ENCODE peak calls at places on chromosomes 6 and 20, in eight cellular contexts. One of them, this sample, is unnamed. For H3K4me1, the result is how much of the 10 kb centered on the place peaks cover.

GRCh38 chr6:157240059-157240959 is 83.0 kb downstream of the TMEM242 start:
- DNase-seq in fibroblast of lung: no peak
- DNase-seq in cardiac muscle cell: peak
- DNase-seq in upper lobe of left lung: peak
- DNase-seq in psoas muscle: peak
- DNase-seq in osteoblast: peak
- DNase-seq in endothelial cell of umbilical vein: no peak
- DNase-seq in adrenal gland: peak
- DNase-seq in this sample: no peak

GRCh38 chr6:115945306-115945705 is 115.4 kb downstream of the FRK start:
- DNase-seq in fibroblast of lung: no peak
- DNase-seq in cardiac muscle cell: peak
- DNase-seq in upper lobe of left lung: no peak
- DNase-seq in psoas muscle: no peak
- DNase-seq in osteoblast: no peak
- DNase-seq in endothelial cell of umbilical vein: no peak
- DNase-seq in adrenal gland: no peak
- DNase-seq in this sample: peak

GRCh38 chr6:84663866-84664265 is 100.5 kb downstream of the TBX18 start:
- DNase-seq in fibroblast of lung: no peak
- DNase-seq in cardiac muscle cell: no peak
- DNase-seq in upper lobe of left lung: no peak
- DNase-seq in psoas muscle: no peak
- DNase-seq in osteoblast: no peak
- DNase-seq in endothelial cell of umbilical vein: no peak
- DNase-seq in adrenal gland: no peak
- DNase-seq in this sample: no peak

GRCh38 chr6:112936476-112936875 is 589.3 kb downstream of the RFPL4B start:
- DNase-seq in fibroblast of lung: peak
- DNase-seq in cardiac muscle cell: peak
- DNase-seq in upper lobe of left lung: no peak
- DNase-seq in psoas muscle: no peak
- DNase-seq in osteoblast: peak
- DNase-seq in endothelial cell of umbilical vein: no peak
- DNase-seq in adrenal gland: no peak
- DNase-seq in this sample: no peak

GRCh38 chr6:154593122-154593521 is 82.6 kb upstream of the CNKSR3 start:
- DNase-seq in fibroblast of lung: no peak
- DNase-seq in cardiac muscle cell: no peak
- DNase-seq in upper lobe of left lung: no peak
- DNase-seq in psoas muscle: no peak
- DNase-seq in osteoblast: no peak
- DNase-seq in endothelial cell of umbilical vein: no peak
- DNase-seq in adrenal gland: no peak
- DNase-seq in this sample: no peak

GRCh38 chr6:31008165-31008564 is 2.1 kb upstream of the MUC22 start:
- DNase-seq in fibroblast of lung: no peak
- DNase-seq in cardiac muscle cell: no peak
- DNase-seq in upper lobe of left lung: no peak
- DNase-seq in psoas muscle: no peak
- DNase-seq in osteoblast: no peak
- DNase-seq in endothelial cell of umbilical vein: no peak
- DNase-seq in adrenal gland: no peak
- DNase-seq in this sample: no peak

GRCh38 chr6:16057411-16057810 is 71.5 kb upstream of the MYLIP start:
- DNase-seq in fibroblast of lung: no peak
- DNase-seq in cardiac muscle cell: no peak
- DNase-seq in upper lobe of left lung: no peak
- DNase-seq in psoas muscle: no peak
- DNase-seq in osteoblast: no peak
- DNase-seq in endothelial cell of umbilical vein: no peak
- DNase-seq in adrenal gland: no peak
- DNase-seq in this sample: peak

GRCh38 chr6:47484616-47485015 is 7.0 kb downstream of the CD2AP start:
- DNase-seq in fibroblast of lung: peak
- DNase-seq in cardiac muscle cell: peak
- DNase-seq in upper lobe of left lung: no peak
- DNase-seq in psoas muscle: no peak
- DNase-seq in osteoblast: no peak
- DNase-seq in endothelial cell of umbilical vein: no peak
- DNase-seq in adrenal gland: no peak
- DNase-seq in this sample: peak

GRCh38 chr6:52416629-52417151 is 3.5 kb upstream of the EFHC1 start:
- DNase-seq in fibroblast of lung: peak
- DNase-seq in cardiac muscle cell: peak
- DNase-seq in upper lobe of left lung: no peak
- DNase-seq in psoas muscle: no peak
- DNase-seq in osteoblast: peak
- DNase-seq in endothelial cell of umbilical vein: peak
- DNase-seq in adrenal gland: peak
- DNase-seq in this sample: peak

GRCh38 chr6:44012078-44012493 is 115.2 kb downstream of the MRPL14 start:
- DNase-seq in fibroblast of lung: peak
- DNase-seq in cardiac muscle cell: peak
- DNase-seq in upper lobe of left lung: no peak
- DNase-seq in psoas muscle: no peak
- DNase-seq in osteoblast: peak
- DNase-seq in endothelial cell of umbilical vein: peak
- DNase-seq in adrenal gland: no peak
- DNase-seq in this sample: peak

GRCh38 chr6:29720863-29721262 is 2.4 kb upstream of the HLA-F start:
- DNase-seq in fibroblast of lung: no peak
- DNase-seq in cardiac muscle cell: no peak
- DNase-seq in upper lobe of left lung: no peak
- DNase-seq in psoas muscle: no peak
- DNase-seq in osteoblast: no peak
- DNase-seq in endothelial cell of umbilical vein: no peak
- DNase-seq in adrenal gland: no peak
- DNase-seq in this sample: peak

GRCh38 chr6:113540491-113540890 is 316.7 kb upstream of the MARCKS start:
- DNase-seq in fibroblast of lung: no peak
- DNase-seq in cardiac muscle cell: no peak
- DNase-seq in upper lobe of left lung: no peak
- DNase-seq in psoas muscle: no peak
- DNase-seq in osteoblast: no peak
- DNase-seq in endothelial cell of umbilical vein: no peak
- DNase-seq in adrenal gland: no peak
- DNase-seq in this sample: no peak

GRCh38 chr6:22598386-22598785 is 29.0 kb downstream of the HDGFL1 start:
- DNase-seq in fibroblast of lung: no peak
- DNase-seq in cardiac muscle cell: no peak
- DNase-seq in upper lobe of left lung: no peak
- DNase-seq in psoas muscle: no peak
- DNase-seq in osteoblast: no peak
- DNase-seq in endothelial cell of umbilical vein: no peak
- DNase-seq in adrenal gland: no peak
- DNase-seq in this sample: no peak

GRCh38 chr20:58991720-58992119 is 10.7 kb downstream of the NELFCD start:
- DNase-seq in fibroblast of lung: no peak
- DNase-seq in cardiac muscle cell: peak
- DNase-seq in upper lobe of left lung: no peak
- DNase-seq in psoas muscle: no peak
- DNase-seq in osteoblast: no peak
- DNase-seq in endothelial cell of umbilical vein: no peak
- DNase-seq in adrenal gland: no peak
- DNase-seq in this sample: no peak

GRCh38 chr6:53391170-53391569 is 42.4 kb upstream of the ELOVL5 start:
- DNase-seq in fibroblast of lung: no peak
- DNase-seq in cardiac muscle cell: peak
- DNase-seq in upper lobe of left lung: no peak
- DNase-seq in psoas muscle: no peak
- DNase-seq in osteoblast: no peak
- DNase-seq in endothelial cell of umbilical vein: peak
- DNase-seq in adrenal gland: peak
- DNase-seq in this sample: no peak

GRCh38 chr6:593907-594212 is 63.0 kb downstream of the HUS1B start:
- DNase-seq in fibroblast of lung: no peak
- DNase-seq in cardiac muscle cell: no peak
- DNase-seq in upper lobe of left lung: no peak
- DNase-seq in psoas muscle: no peak
- DNase-seq in osteoblast: no peak
- DNase-seq in endothelial cell of umbilical vein: no peak
- DNase-seq in adrenal gland: no peak
- DNase-seq in this sample: no peak

GRCh38 chr6:142796571-142796970 is 148.4 kb downstream of the HIVEP2 start:
- DNase-seq in fibroblast of lung: peak
- DNase-seq in cardiac muscle cell: peak
- DNase-seq in upper lobe of left lung: no peak
- DNase-seq in psoas muscle: no peak
- DNase-seq in osteoblast: no peak
- DNase-seq in endothelial cell of umbilical vein: no peak
- DNase-seq in adrenal gland: no peak
- DNase-seq in this sample: no peak

GRCh38 chr6:119226089-119226488 is 123.5 kb downstream of the MAN1A1 start:
- DNase-seq in fibroblast of lung: no peak
- DNase-seq in cardiac muscle cell: no peak
- DNase-seq in upper lobe of left lung: no peak
- DNase-seq in psoas muscle: no peak
- DNase-seq in osteoblast: no peak
- DNase-seq in endothelial cell of umbilical vein: no peak
- DNase-seq in adrenal gland: no peak
- DNase-seq in this sample: no peak

GRCh38 chr20:50592282-50593004 is 82.3 kb downstream of the PTPN1 start:
- DNase-seq in fibroblast of lung: no peak
- DNase-seq in cardiac muscle cell: no peak
- DNase-seq in upper lobe of left lung: peak
- DNase-seq in psoas muscle: no peak
- DNase-seq in osteoblast: no peak
- DNase-seq in endothelial cell of umbilical vein: peak
- DNase-seq in adrenal gland: peak
- DNase-seq in this sample: no peak

GRCh38 chr20:15576401-15576800 is 996.8 kb downstream of the KIF16B start:
- DNase-seq in fibroblast of lung: peak
- DNase-seq in cardiac muscle cell: no peak
- DNase-seq in upper lobe of left lung: no peak
- DNase-seq in psoas muscle: no peak
- DNase-seq in osteoblast: no peak
- DNase-seq in endothelial cell of umbilical vein: no peak
- DNase-seq in adrenal gland: no peak
- DNase-seq in this sample: no peak

GRCh38 chr20:15579703-15580102 is 993.5 kb downstream of the KIF16B start:
- DNase-seq in fibroblast of lung: no peak
- DNase-seq in cardiac muscle cell: no peak
- DNase-seq in upper lobe of left lung: no peak
- DNase-seq in psoas muscle: no peak
- DNase-seq in osteoblast: no peak
- DNase-seq in endothelial cell of umbilical vein: no peak
- DNase-seq in adrenal gland: no peak
- DNase-seq in this sample: no peak

GRCh38 chr20:15584507-15584906 is 988.7 kb downstream of the KIF16B start:
- DNase-seq in fibroblast of lung: no peak
- DNase-seq in cardiac muscle cell: no peak
- DNase-seq in upper lobe of left lung: peak
- DNase-seq in psoas muscle: no peak
- DNase-seq in osteoblast: no peak
- DNase-seq in endothelial cell of umbilical vein: no peak
- DNase-seq in adrenal gland: no peak
- DNase-seq in this sample: no peak

GRCh38 chr20:15578059-15578458 is 995.2 kb downstream of the KIF16B start:
- DNase-seq in fibroblast of lung: no peak
- DNase-seq in cardiac muscle cell: no peak
- DNase-seq in upper lobe of left lung: no peak
- DNase-seq in psoas muscle: no peak
- DNase-seq in osteoblast: no peak
- DNase-seq in endothelial cell of umbilical vein: no peak
- DNase-seq in adrenal gland: no peak
- DNase-seq in this sample: no peak

GRCh38 chr20:15582146-15582776 is 991.0 kb downstream of the KIF16B start:
- DNase-seq in fibroblast of lung: peak
- DNase-seq in cardiac muscle cell: no peak
- DNase-seq in upper lobe of left lung: no peak
- DNase-seq in psoas muscle: no peak
- DNase-seq in osteoblast: no peak
- DNase-seq in endothelial cell of umbilical vein: no peak
- DNase-seq in adrenal gland: no peak
- DNase-seq in this sample: peak
- H3K4me1 ChIP-seq in fibroblast of lung: under half
- H3K4me1 ChIP-seq in cardiac muscle cell: under half
- H3K4me1 ChIP-seq in upper lobe of left lung: under half
- H3K4me1 ChIP-seq in psoas muscle: under half
- H3K4me1 ChIP-seq in osteoblast: under half
- H3K4me1 ChIP-seq in endothelial cell of umbilical vein: under half
- H3K4me1 ChIP-seq in adrenal gland: under half
- H3K4me1 ChIP-seq in this sample: under half

GRCh38 chr20:56443654-56444540 is 24.5 kb upstream of the RTF2 start:
- DNase-seq in fibroblast of lung: peak
- DNase-seq in cardiac muscle cell: peak
- DNase-seq in upper lobe of left lung: no peak
- DNase-seq in psoas muscle: no peak
- DNase-seq in osteoblast: no peak
- DNase-seq in endothelial cell of umbilical vein: no peak
- DNase-seq in adrenal gland: no peak
- DNase-seq in this sample: no peak
- H3K27ac ChIP-seq in fibroblast of lung: peak
- H3K27ac ChIP-seq in cardiac muscle cell: no peak
- H3K27ac ChIP-seq in upper lobe of left lung: peak
- H3K27ac ChIP-seq in psoas muscle: no peak
- H3K27ac ChIP-seq in osteoblast: no peak
- H3K27ac ChIP-seq in endothelial cell of umbilical vein: no peak
- H3K27ac ChIP-seq in adrenal gland: no peak
- H3K27ac ChIP-seq in this sample: no peak

GRCh38 chr20:19695081-19695480 is 63.0 kb upstream of the RIN2 start:
- DNase-seq in fibroblast of lung: no peak
- DNase-seq in cardiac muscle cell: no peak
- DNase-seq in upper lobe of left lung: no peak
- DNase-seq in psoas muscle: no peak
- DNase-seq in osteoblast: no peak
- DNase-seq in endothelial cell of umbilical vein: no peak
- DNase-seq in adrenal gland: no peak
- DNase-seq in this sample: no peak
- TF ChIP-seq CTCF in fibroblast of lung: no peak
- TF ChIP-seq CTCF in cardiac muscle cell: no peak
- TF ChIP-seq CTCF in upper lobe of left lung: no peak
- TF ChIP-seq CTCF in psoas muscle: no peak
- TF ChIP-seq CTCF in osteoblast: no peak
- TF ChIP-seq CTCF in endothelial cell of umbilical vein: no peak
- TF ChIP-seq CTCF in adrenal gland: no peak
- TF ChIP-seq CTCF in this sample: no peak

GRCh38 chr20:37351689-37352610 is 6.0 kb downstream of the SRC start:
- DNase-seq in fibroblast of lung: no peak
- DNase-seq in cardiac muscle cell: no peak
- DNase-seq in upper lobe of left lung: no peak
- DNase-seq in psoas muscle: no peak
- DNase-seq in osteoblast: peak
- DNase-seq in endothelial cell of umbilical vein: no peak
- DNase-seq in adrenal gland: no peak
- DNase-seq in this sample: no peak
- H3K4me1 ChIP-seq in fibroblast of lung: under half
- H3K4me1 ChIP-seq in cardiac muscle cell: under half
- H3K4me1 ChIP-seq in upper lobe of left lung: under half
- H3K4me1 ChIP-seq in psoas muscle: under half
- H3K4me1 ChIP-seq in osteoblast: under half
- H3K4me1 ChIP-seq in endothelial cell of umbilical vein: under half
- H3K4me1 ChIP-seq in adrenal gland: half or more
- H3K4me1 ChIP-seq in this sample: under half